ENCODE peak calls at places on chromosomes 5 and 9, in seven cellular contexts. J is neural crest cell; T is A172; C is glutamatergic neuron; S is stimulated activated CD8-positive, alpha-beta memory T cell treated with anti-CD3 and anti-CD28 coated beads, Interleukin-7, amount 100 ng/mL, for 24 hours; Y is left lung; I is GM19239. Z is an unnamed sample.

GRCh38 chr5:142618125-142618524 is 67.8 kb downstream of the FGF1 start:
- DNase-seq in J (no peak), T (peak), C (no peak), S (no peak), Y (no peak), I (no peak), Z (peak)

GRCh38 chr9:94934816-94935328 is 208.4 kb downstream of the AOPEP start:
- DNase-seq in J (no peak), T (no peak), C (no peak), S (no peak), Y (no peak), I (no peak), Z (no peak)

GRCh38 chr5:131640043-131640856 is 5.2 kb upstream of the RAPGEF6 start:
- DNase-seq in J (no peak), T (peak), C (no peak), S (peak), Y (no peak), I (no peak), Z (peak)

GRCh38 chr9:79817469-79818004 is 245.8 kb downstream of the TLE4 start:
- DNase-seq in J (no peak), T (no peak), C (no peak), S (no peak), Y (no peak), I (no peak), Z (peak)

GRCh38 chr9:76441551-76442322 is 17.2 kb upstream of the GCNT1 start:
- DNase-seq in J (no peak), T (peak), C (no peak), S (no peak), Y (no peak), I (no peak), Z (peak)

GRCh38 chr5:68148096-68148495 is 67.5 kb upstream of the PIK3R1 start:
- DNase-seq in J (no peak), T (no peak), C (no peak), S (no peak), Y (no peak), I (no peak), Z (no peak)

GRCh38 chr9:120387257-120387999 is 192.5 kb downstream of the CDK5RAP2 start:
- DNase-seq in J (no peak), T (no peak), C (no peak), S (no peak), Y (no peak), I (no peak), Z (no peak)

GRCh38 chr9:127898433-127899199 is 787 bp downstream of the ST6GALNAC6 start:
- DNase-seq in J (no peak), T (peak), C (no peak), S (no peak), Y (no peak), I (no peak), Z (peak)

GRCh38 chr9:91803970-91804752 is 145.9 kb downstream of the ROR2 start:
- DNase-seq in J (no peak), T (no peak), C (no peak), S (no peak), Y (no peak), I (no peak), Z (no peak)